ENCODE peak calls at places on chromosomes 4 and X, in nine cellular contexts. P is hepatocyte; B is CD8-positive, alpha-beta T cell; O is PC-3; X is left ventricle myocardium inferior; Y is ovary; R is body of pancreas; L is Panc1; M is adrenal gland. K is an unnamed sample.

GRCh38 chr4:15006416-15007024 is 4.2 kb downstream of the CPEB2 start:
- DNase-seq in L (no peak), Y (no peak), P (no peak), O (peak; percentile 14), X (no peak), R (no peak), M (no peak), B (no peak), K (no peak)

GRCh38 chr4:42396361-42397255 is 680 bp upstream of the SHISA3 start:
- DNase-seq in X (no peak), M (no peak), Y (no peak), P (no peak), L (no peak), O (peak; percentile 25), B (no peak), R (no peak), K (no peak)

GRCh38 chrX:16517206-16517605 is 132.8 kb upstream of the S100G start:
- DNase-seq in O (no peak), M (no peak), X (peak; percentile 25), Y (no peak), B (no peak), P (no peak), L (no peak), R (no peak), K (no peak)

GRCh38 chrX:12344954-12345353 is 206.7 kb downstream of the FRMPD4 start:
- DNase-seq in R (no peak), Y (no peak), X (no peak), M (no peak), P (no peak), O (no peak), B (no peak), L (no peak), K (no peak)

GRCh38 chr4:122732329-122733026 is at the start of gene BBS12:
- DNase-seq in R (peak; percentile 99), L (peak; percentile 96), X (peak; percentile 98), Y (peak; percentile 99), M (peak; percentile 100), P (peak; percentile 99), B (peak; percentile 98), O (peak; percentile 98), K (peak; percentile 99)

GRCh38 chr4:158885564-158885963 is 116.7 kb downstream of the FNIP2 start:
- DNase-seq in P (no peak), L (no peak), X (no peak), M (no peak), Y (no peak), R (no peak), O (no peak), B (no peak), K (no peak)

GRCh38 chr4:3283916-3284315 is 8.9 kb upstream of the RGS12 start:
- DNase-seq in M (peak; percentile 45), O (peak; percentile 11), X (no peak), Y (no peak), R (no peak), L (no peak), P (no peak), B (no peak), K (no peak)

GRCh38 chr4:141329174-141329569 is 108.5 kb downstream of the ZNF330 start:
- DNase-seq in P (no peak), B (no peak), X (no peak), R (no peak), M (no peak), Y (no peak), O (peak; percentile 95), L (no peak), K (peak; percentile 54)

GRCh38 chr4:118287691-118288090 is 65.1 kb downstream of the PRSS12 start:
- DNase-seq in L (no peak), R (no peak), P (no peak), O (peak; percentile 14), B (no peak), M (no peak), Y (no peak), X (no peak), K (no peak)

GRCh38 chr4:17859793-17860406 is 49.1 kb downstream of the NCAPG start:
- DNase-seq in X (no peak), O (no peak), Y (no peak), P (no peak), R (no peak), B (no peak), M (no peak), L (no peak), K (no peak)

GRCh38 chrX:144637731-144638130 is 609.6 kb upstream of the SPANXN1 start:
- DNase-seq in P (no peak), R (no peak), Y (no peak), O (no peak), L (no peak), B (no peak), X (no peak), M (no peak), K (no peak)

GRCh38 chrX:104565791-104566687 is at the start of gene IL1RAPL2:
- DNase-seq in L (no peak), M (no peak), B (no peak), P (peak; percentile 66), O (peak; percentile 81), Y (no peak), R (peak; percentile 71), X (no peak), K (peak; percentile 89)

GRCh38 chr4:155592568-155593343 is 73.9 kb upstream of the GUCY1A1 start:
- DNase-seq in L (no peak), B (no peak), M (no peak), O (no peak), P (no peak), R (no peak), X (no peak), Y (no peak), K (no peak)

GRCh38 chr4:169236901-169237626 is 33.7 kb downstream of the SH3RF1 start:
- DNase-seq in R (peak; percentile 39), X (no peak), O (no peak), B (no peak), P (no peak), L (no peak), M (no peak), Y (peak; percentile 23), K (no peak)

GRCh38 chr4:173478884-173479283 is 51.1 kb downstream of the HAND2 start:
- DNase-seq in L (no peak), R (no peak), P (no peak), X (no peak), B (no peak), M (no peak), Y (no peak), O (no peak), K (no peak)

GRCh38 chr4:236028-236427 is 69.2 kb downstream of the ZNF732 start:
- DNase-seq in X (no peak), Y (no peak), M (no peak), P (no peak), O (no peak), R (no peak), B (no peak), L (no peak), K (no peak)

GRCh38 chrX:43436497-43436896 is 219.6 kb upstream of the MAOA start:
- DNase-seq in M (no peak), O (no peak), X (no peak), L (no peak), Y (no peak), P (no peak), R (no peak), B (no peak), K (no peak)

GRCh38 chr4:139761461-139761860 is 95.8 kb downstream of the MGST2 start:
- DNase-seq in M (no peak), L (no peak), Y (no peak), O (peak; percentile 37), R (no peak), P (no peak), X (no peak), B (no peak), K (no peak)
- TF ChIP-seq CTCF in M (no peak), L (peak; percentile 15), Y (no peak), O (peak; percentile 46), R (no peak), P (peak; percentile 9), X (peak; percentile 57), B (no peak), K (peak; percentile 26)

DNA sequence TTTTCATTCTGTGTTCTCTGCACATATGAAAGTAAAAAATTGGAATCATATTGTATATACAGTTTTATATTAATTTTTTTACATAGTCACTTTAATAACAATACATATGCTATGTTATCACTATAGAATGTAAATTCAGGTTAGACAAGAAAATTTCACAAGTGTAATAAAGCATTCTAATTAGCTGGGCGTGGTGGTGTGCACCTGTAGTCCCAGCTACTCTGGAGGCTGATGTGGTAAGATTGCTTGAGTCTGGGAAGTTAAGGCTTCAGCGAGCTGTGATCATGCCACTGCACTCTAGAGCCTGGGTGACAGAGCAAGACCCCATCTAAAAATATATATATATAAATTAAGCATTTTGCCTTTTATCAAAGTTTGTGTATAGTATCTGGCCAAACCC is 95.7 kb downstream of the ANXA3 start:
- DNase-seq in R (no peak), M (no peak), O (no peak), L (no peak), Y (no peak), P (no peak), B (no peak), X (no peak), K (no peak)
- H3K4me1 ChIP-seq in R (peaks cover 16% of the 10 kb centered on the region), M (peaks cover 30% of the 10 kb centered on the region), O (peaks cover 67% of the 10 kb centered on the region), L (no peaks in the 10 kb centered on the region), Y (peaks cover 2% of the 10 kb centered on the region), P (peaks cover 21% of the 10 kb centered on the region), B (no peaks in the 10 kb centered on the region), X (peaks cover 53% of the 10 kb centered on the region), K (no peaks in the 10 kb centered on the region)

DNA sequence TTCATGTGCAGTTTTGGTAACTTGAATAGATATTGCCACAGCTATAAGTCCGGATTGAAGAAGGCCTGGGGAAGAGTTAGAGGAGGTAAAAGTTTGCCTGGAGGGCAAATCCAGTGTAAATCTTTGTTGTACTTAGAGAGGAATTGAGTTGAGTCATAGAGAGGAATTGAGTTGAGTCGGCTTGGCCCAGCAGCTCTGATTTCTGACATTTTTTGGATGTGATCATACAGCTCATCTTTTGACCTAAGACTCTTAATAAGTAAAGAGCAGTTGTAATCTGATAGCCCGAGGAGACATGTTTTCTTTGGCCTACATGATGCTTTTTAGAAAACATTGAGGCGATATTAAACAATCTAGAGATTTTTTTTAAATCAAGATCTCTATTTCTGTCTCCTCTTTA is 3.9 kb downstream of the KIT start:
- DNase-seq in B (no peak), R (no peak), X (no peak), O (peak; percentile 79), L (no peak), P (no peak), M (no peak), Y (no peak), K (peak; percentile 51)
- H3K27ac ChIP-seq in B (no peak overlapping the region), R (no peak overlapping the region), X (no peak overlapping the region), O (peak overlapping the region; percentile 10), L (no peak overlapping the region), P (no peak overlapping the region), M (no peak overlapping the region), Y (no peak overlapping the region), K (no peak overlapping the region)

DNA sequence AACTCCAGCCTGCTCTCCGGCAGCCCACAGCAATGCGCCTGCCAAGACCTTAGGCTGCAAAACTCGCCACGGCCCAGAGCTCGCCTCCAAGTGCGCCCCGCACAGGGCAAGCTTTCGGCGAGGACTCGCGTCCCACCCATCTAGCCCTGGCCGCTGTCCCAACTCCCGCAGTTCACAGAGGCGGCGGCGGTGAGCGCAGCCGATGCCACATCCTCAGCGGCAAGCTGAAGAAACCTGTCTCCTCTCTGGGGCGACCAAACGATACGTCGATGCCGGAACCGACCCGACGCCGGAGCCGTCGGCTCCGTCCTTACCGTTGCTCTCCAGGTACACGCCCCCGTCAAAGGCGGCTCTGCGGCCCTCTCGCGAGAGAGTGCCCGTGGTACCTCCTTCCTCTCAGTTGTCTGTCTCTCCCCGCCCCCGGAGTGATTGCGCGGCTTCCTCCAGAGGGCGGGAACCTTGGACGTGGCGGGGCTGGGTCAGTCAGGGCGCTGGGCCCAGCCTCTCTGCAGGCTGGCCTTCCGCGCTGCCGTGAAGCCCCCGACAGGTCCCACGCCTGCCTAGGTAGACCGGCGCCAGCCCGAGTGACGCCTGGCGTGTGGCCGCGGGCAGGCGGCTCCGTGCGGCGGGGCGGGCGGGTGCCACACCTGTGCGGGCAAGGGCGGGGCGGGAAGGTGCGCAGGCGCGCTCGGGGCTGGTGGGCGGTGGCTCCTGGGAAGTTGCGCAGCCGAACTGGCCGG is 380 bp upstream of the RAB33B start:
- DNase-seq in X (peak; percentile 98), R (peak; percentile 98), O (peak; percentile 93), L (peak; percentile 83), B (peak; percentile 98), Y (peak; percentile 99), M (peak; percentile 99), P (peak; percentile 97), K (peak; percentile 97)
- TF ChIP-seq CTCF in X (no peak), R (peak; percentile 23), O (peak; percentile 41), L (peak; percentile 32), B (no peak), Y (no peak), M (no peak), P (peak; percentile 17), K (no peak)